ENCODE peak calls at places on chromosomes 2 and 18, in six cellular contexts. E is MM.1S; A is activated naive CD8-positive, alpha-beta T cell treated with anti-CD3 and anti-CD28 coated beads, Interleukin-2, amount 50 U/mL, for 24 hours; N is MCF 10A; S is psoas muscle; V is BJ. O is an unnamed sample.

GRCh38 chr2:239106314-239106908 is 258.5 kb downstream of the TWIST2 start:
- DNase-seq in E (peak; percentile 10), A (peak; percentile 10), N (peak; percentile 63), S (no peak), V (no peak), O (peak; percentile 20)

GRCh38 chr2:85222792-85223191 is 89.6 kb downstream of the TCF7L1 start:
- DNase-seq in E (no peak), A (no peak), N (peak; percentile 58), S (no peak), V (no peak), O (no peak)

GRCh38 chr2:209334188-209335017 is 89.4 kb upstream of the MAP2 start:
- DNase-seq in E (peak; percentile 68), A (peak; percentile 24), N (peak; percentile 84), S (peak; percentile 25), V (no peak), O (peak; percentile 24)

GRCh38 chr2:127701651-127702394 is 526 bp downstream of the SFT2D3 start:
- DNase-seq in E (peak; percentile 90), A (peak; percentile 76), N (peak; percentile 61), S (peak; percentile 82), V (no peak), O (peak; percentile 25)

GRCh38 chr2:127185720-127186119 is 34.4 kb downstream of the CYP27C1 start:
- DNase-seq in E (no peak), A (no peak), N (no peak), S (no peak), V (no peak), O (no peak)

GRCh38 chr18:59874166-59874565 is 25.6 kb upstream of the PMAIP1 start:
- DNase-seq in E (no peak), A (no peak), N (peak; percentile 62), S (no peak), V (peak; percentile 71), O (peak; percentile 54)

GRCh38 chr2:128315122-128315828 is 3.4 kb downstream of the HS6ST1 start:
- DNase-seq in E (no peak), A (no peak), N (no peak), S (no peak), V (no peak), O (no peak)

GRCh38 chr2:167411367-167411766 is 523.1 kb downstream of the XIRP2 start:
- DNase-seq in E (no peak), A (no peak), N (no peak), S (no peak), V (no peak), O (no peak)

GRCh38 chr2:134778372-134778771 is 59.6 kb upstream of the TMEM163 start:
- DNase-seq in E (no peak), A (peak; percentile 5), N (peak; percentile 15), S (no peak), V (no peak), O (no peak)

GRCh38 chr2:206480161-206480560 is 36.8 kb downstream of the ADAM23 start:
- DNase-seq in E (no peak), A (no peak), N (peak; percentile 8), S (no peak), V (no peak), O (no peak)

GRCh38 chr2:127622561-127623387 is 23.2 kb upstream of the GPR17 start:
- DNase-seq in E (no peak), A (no peak), N (no peak), S (no peak), V (no peak), O (no peak)

GRCh38 chr2:205524656-205525055 is 157.6 kb upstream of the NRP2 start:
- DNase-seq in E (no peak), A (no peak), N (peak; percentile 83), S (no peak), V (no peak), O (no peak)

GRCh38 chr18:48476550-48476917 is 62.3 kb upstream of the CTIF start:
- DNase-seq in E (no peak), A (no peak), N (no peak), S (no peak), V (no peak), O (no peak)

GRCh38 chr18:58231930-58232329 is 187.9 kb downstream of the NEDD4L start:
- DNase-seq in E (no peak), A (no peak), N (peak; percentile 44), S (no peak), V (no peak), O (no peak)

GRCh38 chr2:232927793-232928563 is 57.9 kb downstream of the SNORC start:
- DNase-seq in E (no peak), A (no peak), N (no peak), S (no peak), V (no peak), O (no peak)

GRCh38 chr2:8334866-8335325 is 347.0 kb upstream of the ID2 start:
- DNase-seq in E (no peak), A (no peak), N (no peak), S (no peak), V (no peak), O (no peak)

GRCh38 chr2:106147159-106147558 is 46.9 kb downstream of the UXS1 start:
- DNase-seq in E (no peak), A (no peak), N (no peak), S (no peak), V (peak; percentile 44), O (no peak)

GRCh38 chr2:225670111-225670974 is 270.8 kb downstream of the NYAP2 start:
- DNase-seq in E (no peak), A (no peak), N (peak; percentile 53), S (no peak), V (peak; percentile 52), O (peak; percentile 75)

GRCh38 chr18:7572837-7573236 is 5.7 kb downstream of the PTPRM start:
- DNase-seq in E (peak; percentile 41), A (no peak), N (no peak), S (no peak), V (no peak), O (no peak)

GRCh38 chr2:237060518-237061312 is 25.0 kb upstream of the COPS8 start:
- DNase-seq in E (peak; percentile 56), A (no peak), N (peak; percentile 71), S (no peak), V (peak; percentile 5), O (peak; percentile 42)

GRCh38 chr18:57533399-57533884 is 53.1 kb downstream of the FECH start:
- DNase-seq in E (no peak), A (no peak), N (no peak), S (no peak), V (no peak), O (no peak)

GRCh38 chr2:1504311-1504750 is 91.1 kb downstream of the TPO start:
- DNase-seq in E (no peak), A (no peak), N (no peak), S (no peak), V (no peak), O (no peak)

GRCh38 chr18:50638623-50639398 is 78.9 kb downstream of the MAPK4 start:
- DNase-seq in E (no peak), A (no peak), N (no peak), S (no peak), V (no peak), O (no peak)

GRCh38 chr2:19362652-19363473 is 4.4 kb upstream of the OSR1 start:
- DNase-seq in E (peak; percentile 45), A (peak; percentile 76), N (peak; percentile 88), S (peak; percentile 80), V (peak; percentile 23), O (peak; percentile 67)